ENCODE peak calls at places on chromosomes 2 and 18, in four cellular contexts. One of them, this sample, is unnamed.

GRCh38 chr2:72995420-72996151 is 75.9 kb downstream of the SFXN5 start:
- DNase-seq in uterus: no peak
- DNase-seq in lower lobe of right lung: no peak
- DNase-seq in GM06990: no peak
- DNase-seq in this sample: no peak

GRCh38 chr18:26457195-26457594 is 91.2 kb downstream of the KCTD1 start:
- DNase-seq in uterus: no peak
- DNase-seq in lower lobe of right lung: no peak
- DNase-seq in GM06990: no peak
- DNase-seq in this sample: no peak

GRCh38 chr2:120852200-120852815 is 116.6 kb downstream of the GLI2 start:
- DNase-seq in uterus: no peak
- DNase-seq in lower lobe of right lung: peak
- DNase-seq in GM06990: no peak
- DNase-seq in this sample: no peak

GRCh38 chr2:58788402-58788801 is 547.3 kb upstream of the FANCL start:
- DNase-seq in uterus: no peak
- DNase-seq in lower lobe of right lung: no peak
- DNase-seq in GM06990: peak
- DNase-seq in this sample: no peak

GRCh38 chr18:48862116-48862515 is 88.6 kb downstream of the SMAD7 start:
- DNase-seq in uterus: no peak
- DNase-seq in lower lobe of right lung: peak
- DNase-seq in GM06990: no peak
- DNase-seq in this sample: no peak

GRCh38 chr2:56185101-56185581 is 1.4 kb downstream of the CCDC85A start:
- DNase-seq in uterus: no peak
- DNase-seq in lower lobe of right lung: no peak
- DNase-seq in GM06990: no peak
- DNase-seq in this sample: no peak

GRCh38 chr2:24635181-24635580 is 144.1 kb downstream of the NCOA1 start:
- DNase-seq in uterus: no peak
- DNase-seq in lower lobe of right lung: no peak
- DNase-seq in GM06990: no peak
- DNase-seq in this sample: no peak

GRCh38 chr2:112579280-112579679 is 5.1 kb upstream of the CHCHD5 start:
- DNase-seq in uterus: no peak
- DNase-seq in lower lobe of right lung: no peak
- DNase-seq in GM06990: no peak
- DNase-seq in this sample: no peak

GRCh38 chr18:31275722-31276463 is 42.1 kb upstream of the DSG1 start:
- DNase-seq in uterus: no peak
- DNase-seq in lower lobe of right lung: no peak
- DNase-seq in GM06990: no peak
- DNase-seq in this sample: no peak

GRCh38 chr2:9211496-9211895 is 4.9 kb downstream of the ASAP2 start:
- DNase-seq in uterus: no peak
- DNase-seq in lower lobe of right lung: no peak
- DNase-seq in GM06990: no peak
- DNase-seq in this sample: no peak

GRCh38 chr2:68463287-68463877 is 3.7 kb downstream of the FBXO48 start:
- DNase-seq in uterus: no peak
- DNase-seq in lower lobe of right lung: no peak
- DNase-seq in GM06990: no peak
- DNase-seq in this sample: no peak

GRCh38 chr18:50559750-50560680 is at the start of gene MAPK4:
- DNase-seq in uterus: peak
- DNase-seq in lower lobe of right lung: peak
- DNase-seq in GM06990: no peak
- DNase-seq in this sample: no peak

GRCh38 chr2:206558492-206558891 is 83.8 kb upstream of the FAM237A start:
- DNase-seq in uterus: no peak
- DNase-seq in lower lobe of right lung: no peak
- DNase-seq in GM06990: peak
- DNase-seq in this sample: no peak

GRCh38 chr2:45112750-45113149 is 103.5 kb upstream of the SIX2 start:
- DNase-seq in uterus: no peak
- DNase-seq in lower lobe of right lung: no peak
- DNase-seq in GM06990: no peak
- DNase-seq in this sample: no peak

GRCh38 chr2:231692847-231693246 is 15.5 kb upstream of the PTMA start:
- DNase-seq in uterus: no peak
- DNase-seq in lower lobe of right lung: no peak
- DNase-seq in GM06990: no peak
- DNase-seq in this sample: no peak

GRCh38 chr2:74328074-74328473 is 15.1 kb downstream of the SLC4A5 start:
- DNase-seq in uterus: no peak
- DNase-seq in lower lobe of right lung: no peak
- DNase-seq in GM06990: no peak
- DNase-seq in this sample: no peak

GRCh38 chr2:239802101-239802649 is 223.0 kb downstream of the NDUFA10 start:
- DNase-seq in uterus: no peak
- DNase-seq in lower lobe of right lung: no peak
- DNase-seq in GM06990: no peak
- DNase-seq in this sample: peak

GRCh38 chr18:23824704-23825103 is 135.5 kb downstream of the LAMA3 start:
- DNase-seq in uterus: no peak
- DNase-seq in lower lobe of right lung: no peak
- DNase-seq in GM06990: no peak
- DNase-seq in this sample: no peak

GRCh38 chr2:173355866-173356508 is 1.3 kb downstream of the CDCA7 start:
- DNase-seq in uterus: no peak
- DNase-seq in lower lobe of right lung: no peak
- DNase-seq in GM06990: no peak
- DNase-seq in this sample: no peak

GRCh38 chr2:69010437-69011194 is 2.4 kb upstream of the ANTXR1 start:
- DNase-seq in uterus: no peak
- DNase-seq in lower lobe of right lung: no peak
- DNase-seq in GM06990: no peak
- DNase-seq in this sample: no peak

GRCh38 chr2:237365671-237366070 is 48.3 kb downstream of the COL6A3 start:
- DNase-seq in uterus: no peak
- DNase-seq in lower lobe of right lung: no peak
- DNase-seq in GM06990: no peak
- DNase-seq in this sample: no peak

GRCh38 chr2:144445196-144445595 is 74.7 kb downstream of the ZEB2 start:
- DNase-seq in uterus: no peak
- DNase-seq in lower lobe of right lung: no peak
- DNase-seq in GM06990: no peak
- DNase-seq in this sample: no peak

GRCh38 chr18:10040287-10041011 is 126.6 kb downstream of the VAPA start:
- DNase-seq in uterus: peak
- DNase-seq in lower lobe of right lung: no peak
- DNase-seq in GM06990: no peak
- DNase-seq in this sample: no peak

GRCh38 chr2:235940330-235940729 is 227.9 kb downstream of the GBX2 start:
- DNase-seq in uterus: no peak
- DNase-seq in lower lobe of right lung: no peak
- DNase-seq in GM06990: no peak
- DNase-seq in this sample: no peak

GRCh38 chr2:26316041-26316440 is 29.9 kb upstream of the SELENOI start:
- DNase-seq in uterus: no peak
- DNase-seq in lower lobe of right lung: no peak
- DNase-seq in GM06990: no peak
- DNase-seq in this sample: no peak

GRCh38 chr2:177724398-177725287 is 332.1 kb downstream of the AGPS start:
- DNase-seq in uterus: peak
- DNase-seq in lower lobe of right lung: no peak
- DNase-seq in GM06990: peak
- DNase-seq in this sample: no peak

GRCh38 chr2:39408351-39409136 is 28.5 kb downstream of the MAP4K3 start:
- DNase-seq in uterus: no peak
- DNase-seq in lower lobe of right lung: no peak
- DNase-seq in GM06990: peak
- DNase-seq in this sample: no peak

GRCh38 chr2:177393381-177393780 is 808 bp downstream of the AGPS start:
- DNase-seq in uterus: no peak
- DNase-seq in lower lobe of right lung: no peak
- DNase-seq in GM06990: no peak
- DNase-seq in this sample: no peak

DNA sequence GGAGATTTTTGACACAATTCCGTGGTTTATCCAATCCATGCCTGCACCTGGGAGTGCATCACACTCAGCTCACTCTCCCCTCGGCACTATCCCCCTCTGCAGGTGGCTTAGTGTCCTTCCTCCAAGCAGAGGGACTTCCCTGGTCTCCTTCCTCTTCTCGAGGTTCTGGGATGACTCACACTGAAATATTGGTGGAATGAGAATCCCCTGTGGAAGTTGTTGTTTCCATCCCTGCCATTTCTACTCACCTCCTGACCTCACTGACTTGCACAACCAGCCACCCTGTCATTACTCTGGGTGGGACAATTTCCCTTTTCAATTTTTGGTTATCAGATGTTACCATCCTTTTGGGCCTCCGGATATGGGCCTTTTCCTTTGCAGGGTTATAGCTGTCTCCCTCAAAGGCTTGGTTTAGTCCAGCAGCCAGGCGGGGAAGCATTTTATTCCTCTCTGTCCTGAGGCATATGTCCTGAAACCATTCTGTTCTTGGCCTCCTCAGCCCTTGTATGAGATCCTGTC is 59.9 kb downstream of the PTPRM start:
- DNase-seq in uterus: peak
- DNase-seq in lower lobe of right lung: no peak
- DNase-seq in GM06990: no peak
- DNase-seq in this sample: no peak
- TF ChIP-seq CTCF in uterus: no peak
- TF ChIP-seq CTCF in lower lobe of right lung: peak
- TF ChIP-seq CTCF in GM06990: no peak
- TF ChIP-seq CTCF in this sample: no peak

DNA sequence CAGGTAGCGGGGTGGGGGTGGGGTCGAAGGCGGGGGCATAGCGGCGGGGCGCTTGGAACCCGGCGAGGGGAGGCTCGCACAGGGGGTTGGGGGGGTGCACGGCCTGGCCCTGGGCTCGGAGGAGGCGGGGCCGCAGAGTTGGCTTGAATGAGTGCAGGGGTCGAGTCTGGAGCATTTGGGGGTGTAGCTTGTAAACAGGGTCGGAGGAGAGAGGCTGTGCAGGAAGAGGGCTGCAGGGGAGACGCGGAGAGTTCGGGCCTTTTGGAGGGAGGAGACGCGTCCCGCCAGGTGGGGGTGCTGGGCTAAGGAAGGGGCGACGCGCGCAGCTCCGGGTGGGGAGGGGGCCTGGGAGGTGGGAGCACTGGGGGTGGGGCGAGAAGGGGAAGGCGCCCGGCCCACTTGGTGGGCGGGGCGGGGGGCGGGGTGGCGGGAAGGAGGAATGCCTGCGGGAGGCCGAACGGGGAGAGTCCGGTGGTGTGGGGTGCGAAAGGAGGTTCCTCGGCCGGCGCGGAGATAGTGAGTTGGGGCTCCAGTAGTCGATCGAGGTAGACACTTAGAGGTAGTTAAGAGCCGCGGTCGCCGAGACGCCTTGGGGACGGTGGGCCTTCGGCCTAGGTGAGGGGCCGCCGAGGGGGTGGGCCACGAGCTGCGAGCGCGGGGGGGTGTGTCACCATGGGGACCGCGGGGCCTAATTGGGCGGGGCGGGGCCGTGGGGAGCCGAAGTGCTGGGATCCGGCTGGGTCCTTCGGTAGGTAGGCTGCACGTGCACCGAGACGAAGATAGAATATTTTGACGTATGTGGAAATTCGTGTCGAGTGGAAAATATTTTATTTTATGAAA is 766 bp downstream of the MSH6 start:
- DNase-seq in uterus: peak
- DNase-seq in lower lobe of right lung: peak
- DNase-seq in GM06990: peak
- DNase-seq in this sample: peak
- TF ChIP-seq CTCF in uterus: no peak
- TF ChIP-seq CTCF in lower lobe of right lung: no peak
- TF ChIP-seq CTCF in GM06990: no peak
- TF ChIP-seq CTCF in this sample: no peak

GRCh38 chr18:35780937-35781336 is 191.5 kb upstream of the RMP24 start:
- DNase-seq in uterus: no peak
- DNase-seq in lower lobe of right lung: no peak
- DNase-seq in GM06990: no peak
- DNase-seq in this sample: no peak
- TF ChIP-seq CTCF in uterus: no peak
- TF ChIP-seq CTCF in lower lobe of right lung: no peak
- TF ChIP-seq CTCF in GM06990: no peak
- TF ChIP-seq CTCF in this sample: no peak

DNA sequence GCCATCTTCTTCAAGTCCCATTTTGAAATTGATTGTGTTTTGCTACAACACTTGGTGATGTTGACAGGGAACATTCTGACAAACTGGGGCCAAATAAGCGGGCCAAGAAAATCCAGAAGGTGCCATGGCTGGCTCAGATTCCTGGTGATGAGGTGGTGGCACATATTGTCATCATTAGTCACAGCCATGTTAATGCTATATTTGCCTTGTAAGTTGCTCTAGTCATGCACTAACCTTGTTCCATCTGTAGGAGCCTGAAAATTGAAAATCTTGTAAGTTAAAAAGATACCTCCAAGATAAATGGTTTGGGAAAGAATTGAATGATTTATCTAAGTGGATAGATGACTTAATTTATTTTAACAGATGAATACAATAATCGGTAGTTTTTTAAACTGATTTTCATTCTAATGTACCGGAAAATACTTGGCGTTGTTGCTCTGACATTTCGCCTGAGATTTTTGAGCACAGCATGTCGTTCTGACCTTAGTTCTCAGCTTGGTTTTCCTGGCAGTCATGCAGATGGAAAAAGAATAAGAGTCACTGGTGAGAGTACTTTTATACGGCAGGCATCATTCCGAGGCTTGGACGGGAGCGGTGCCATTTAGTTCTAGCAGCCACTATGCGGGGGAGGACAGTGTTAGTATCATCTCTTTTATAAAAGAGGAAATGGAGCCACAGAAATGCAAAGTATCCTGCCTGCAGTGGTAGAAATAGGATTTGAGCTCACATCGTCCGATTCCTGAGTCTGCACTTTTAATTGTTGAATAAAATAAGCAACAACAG is 133.9 kb downstream of the ZNF532 start:
- DNase-seq in uterus: peak
- DNase-seq in lower lobe of right lung: no peak
- DNase-seq in GM06990: no peak
- DNase-seq in this sample: no peak
- TF ChIP-seq CTCF in uterus: no peak
- TF ChIP-seq CTCF in lower lobe of right lung: no peak
- TF ChIP-seq CTCF in GM06990: no peak
- TF ChIP-seq CTCF in this sample: no peak

GRCh38 chr2:147456729-147457128 is 388.1 kb upstream of the ACVR2A start:
- DNase-seq in uterus: no peak
- DNase-seq in lower lobe of right lung: no peak
- DNase-seq in GM06990: no peak
- DNase-seq in this sample: no peak

GRCh38 chr2:147449323-147450080 is 395.3 kb upstream of the ACVR2A start:
- DNase-seq in uterus: no peak
- DNase-seq in lower lobe of right lung: no peak
- DNase-seq in GM06990: no peak
- DNase-seq in this sample: no peak

GRCh38 chr2:147451131-147451530 is 393.7 kb upstream of the ACVR2A start:
- DNase-seq in uterus: no peak
- DNase-seq in lower lobe of right lung: no peak
- DNase-seq in GM06990: no peak
- DNase-seq in this sample: no peak

GRCh38 chr2:147450661-147451060 is 394.2 kb upstream of the ACVR2A start:
- DNase-seq in uterus: no peak
- DNase-seq in lower lobe of right lung: no peak
- DNase-seq in GM06990: no peak
- DNase-seq in this sample: no peak

GRCh38 chr2:147451902-147452515 is 392.8 kb upstream of the ACVR2A start:
- DNase-seq in uterus: no peak
- DNase-seq in lower lobe of right lung: no peak
- DNase-seq in GM06990: no peak
- DNase-seq in this sample: no peak
- TF ChIP-seq CTCF in uterus: no peak
- TF ChIP-seq CTCF in lower lobe of right lung: no peak
- TF ChIP-seq CTCF in GM06990: no peak
- TF ChIP-seq CTCF in this sample: no peak